ENCODE peak calls at places on chromosomes 3 and 15, in six cellular contexts. One of them, this sample, is unnamed.

GRCh38 chr15:97909291-97909891 is 51.1 kb upstream of the ARRDC4 start:
- DNase-seq in pancreas: peak
- DNase-seq in HT-29: peak
- DNase-seq in NCI-H1694: peak
- DNase-seq in progenitor cell of endocrine pancreas: peak
- DNase-seq in HuH-7: peak
- DNase-seq in this sample: peak

GRCh38 chr15:70023064-70023768 is 74.5 kb downstream of the TLE3 start:
- DNase-seq in pancreas: no peak
- DNase-seq in HT-29: peak
- DNase-seq in NCI-H1694: no peak
- DNase-seq in progenitor cell of endocrine pancreas: no peak
- DNase-seq in HuH-7: no peak
- DNase-seq in this sample: peak

GRCh38 chr3:178483704-178484103 is 52.5 kb upstream of the KCNMB2 start:
- DNase-seq in pancreas: no peak
- DNase-seq in HT-29: no peak
- DNase-seq in NCI-H1694: no peak
- DNase-seq in progenitor cell of endocrine pancreas: no peak
- DNase-seq in HuH-7: no peak
- DNase-seq in this sample: no peak

GRCh38 chr3:106428565-106428994 is 559.8 kb upstream of the CBLB start:
- DNase-seq in pancreas: no peak
- DNase-seq in HT-29: no peak
- DNase-seq in NCI-H1694: no peak
- DNase-seq in progenitor cell of endocrine pancreas: no peak
- DNase-seq in HuH-7: no peak
- DNase-seq in this sample: no peak

GRCh38 chr15:79310612-79310984 is 314 bp upstream of the TMED3 start:
- DNase-seq in pancreas: peak
- DNase-seq in HT-29: peak
- DNase-seq in NCI-H1694: peak
- DNase-seq in progenitor cell of endocrine pancreas: no peak
- DNase-seq in HuH-7: no peak
- DNase-seq in this sample: no peak

GRCh38 chr15:100947760-100948429 is 28.7 kb downstream of the LRRK1 start:
- DNase-seq in pancreas: no peak
- DNase-seq in HT-29: no peak
- DNase-seq in NCI-H1694: no peak
- DNase-seq in progenitor cell of endocrine pancreas: no peak
- DNase-seq in HuH-7: no peak
- DNase-seq in this sample: no peak

GRCh38 chr3:188819939-188820338 is 351.8 kb upstream of the TPRG1 start:
- DNase-seq in pancreas: no peak
- DNase-seq in HT-29: no peak
- DNase-seq in NCI-H1694: no peak
- DNase-seq in progenitor cell of endocrine pancreas: no peak
- DNase-seq in HuH-7: no peak
- DNase-seq in this sample: no peak

GRCh38 chr15:85691350-85692240 is 103.1 kb downstream of the KLHL25 start:
- DNase-seq in pancreas: no peak
- DNase-seq in HT-29: no peak
- DNase-seq in NCI-H1694: no peak
- DNase-seq in progenitor cell of endocrine pancreas: no peak
- DNase-seq in HuH-7: no peak
- DNase-seq in this sample: peak

GRCh38 chr15:60485365-60485764 is 6.4 kb upstream of the ICE2 start:
- DNase-seq in pancreas: no peak
- DNase-seq in HT-29: no peak
- DNase-seq in NCI-H1694: no peak
- DNase-seq in progenitor cell of endocrine pancreas: no peak
- DNase-seq in HuH-7: no peak
- DNase-seq in this sample: no peak

GRCh38 chr3:138348950-138349739 is 766 bp downstream of the MRAS start:
- DNase-seq in pancreas: no peak
- DNase-seq in HT-29: no peak
- DNase-seq in NCI-H1694: peak
- DNase-seq in progenitor cell of endocrine pancreas: no peak
- DNase-seq in HuH-7: peak
- DNase-seq in this sample: peak

GRCh38 chr15:72302955-72303354 is 17.0 kb downstream of the CELF6 start:
- DNase-seq in pancreas: no peak
- DNase-seq in HT-29: no peak
- DNase-seq in NCI-H1694: no peak
- DNase-seq in progenitor cell of endocrine pancreas: no peak
- DNase-seq in HuH-7: no peak
- DNase-seq in this sample: peak

GRCh38 chr15:39657714-39658113 is 76.8 kb downstream of the THBS1 start:
- DNase-seq in pancreas: no peak
- DNase-seq in HT-29: no peak
- DNase-seq in NCI-H1694: no peak
- DNase-seq in progenitor cell of endocrine pancreas: no peak
- DNase-seq in HuH-7: no peak
- DNase-seq in this sample: no peak

GRCh38 chr15:57364282-57365007 is 11.9 kb upstream of the CGNL1 start:
- DNase-seq in pancreas: no peak
- DNase-seq in HT-29: no peak
- DNase-seq in NCI-H1694: no peak
- DNase-seq in progenitor cell of endocrine pancreas: no peak
- DNase-seq in HuH-7: peak
- DNase-seq in this sample: no peak

GRCh38 chr3:184710870-184711365 is 946 bp downstream of the MAGEF1 start:
- DNase-seq in pancreas: no peak
- DNase-seq in HT-29: peak
- DNase-seq in NCI-H1694: no peak
- DNase-seq in progenitor cell of endocrine pancreas: no peak
- DNase-seq in HuH-7: no peak
- DNase-seq in this sample: no peak

GRCh38 chr3:55339390-55339789 is 147.7 kb downstream of the WNT5A start:
- DNase-seq in pancreas: no peak
- DNase-seq in HT-29: no peak
- DNase-seq in NCI-H1694: no peak
- DNase-seq in progenitor cell of endocrine pancreas: no peak
- DNase-seq in HuH-7: no peak
- DNase-seq in this sample: no peak

GRCh38 chr3:124200336-124200901 is 208.5 kb upstream of the ROPN1 start:
- DNase-seq in pancreas: no peak
- DNase-seq in HT-29: no peak
- DNase-seq in NCI-H1694: no peak
- DNase-seq in progenitor cell of endocrine pancreas: no peak
- DNase-seq in HuH-7: no peak
- DNase-seq in this sample: no peak

GRCh38 chr3:168249048-168249538 is 153.4 kb upstream of the GOLIM4 start:
- DNase-seq in pancreas: no peak
- DNase-seq in HT-29: no peak
- DNase-seq in NCI-H1694: no peak
- DNase-seq in progenitor cell of endocrine pancreas: no peak
- DNase-seq in HuH-7: no peak
- DNase-seq in this sample: no peak

GRCh38 chr3:141372656-141373055 is 4.4 kb downstream of the ZBTB38 start:
- DNase-seq in pancreas: no peak
- DNase-seq in HT-29: no peak
- DNase-seq in NCI-H1694: peak
- DNase-seq in progenitor cell of endocrine pancreas: no peak
- DNase-seq in HuH-7: no peak
- DNase-seq in this sample: no peak

GRCh38 chr15:66931768-66932633 is 133.4 kb upstream of the SMAD3 start:
- DNase-seq in pancreas: no peak
- DNase-seq in HT-29: peak
- DNase-seq in NCI-H1694: no peak
- DNase-seq in progenitor cell of endocrine pancreas: no peak
- DNase-seq in HuH-7: peak
- DNase-seq in this sample: no peak

GRCh38 chr3:6250167-6250566 is 610.7 kb upstream of the GRM7 start:
- DNase-seq in pancreas: no peak
- DNase-seq in HT-29: no peak
- DNase-seq in NCI-H1694: no peak
- DNase-seq in progenitor cell of endocrine pancreas: no peak
- DNase-seq in HuH-7: no peak
- DNase-seq in this sample: no peak

GRCh38 chr3:55408193-55408826 is 78.8 kb downstream of the WNT5A start:
- DNase-seq in pancreas: no peak
- DNase-seq in HT-29: no peak
- DNase-seq in NCI-H1694: no peak
- DNase-seq in progenitor cell of endocrine pancreas: no peak
- DNase-seq in HuH-7: no peak
- DNase-seq in this sample: no peak

GRCh38 chr15:100115711-100116090 is 226.1 kb downstream of the ADAMTS17 start:
- DNase-seq in pancreas: no peak
- DNase-seq in HT-29: no peak
- DNase-seq in NCI-H1694: no peak
- DNase-seq in progenitor cell of endocrine pancreas: no peak
- DNase-seq in HuH-7: no peak
- DNase-seq in this sample: no peak

GRCh38 chr3:58564456-58565160 is 12.6 kb downstream of the FAM107A start:
- DNase-seq in pancreas: no peak
- DNase-seq in HT-29: no peak
- DNase-seq in NCI-H1694: no peak
- DNase-seq in progenitor cell of endocrine pancreas: no peak
- DNase-seq in HuH-7: no peak
- DNase-seq in this sample: peak

GRCh38 chr3:73074681-73075305 is 13.3 kb downstream of the EBLN2 start:
- DNase-seq in pancreas: no peak
- DNase-seq in HT-29: no peak
- DNase-seq in NCI-H1694: no peak
- DNase-seq in progenitor cell of endocrine pancreas: no peak
- DNase-seq in HuH-7: no peak
- DNase-seq in this sample: no peak

GRCh38 chr3:136498919-136499447 is 248.8 kb downstream of the PCCB start:
- DNase-seq in pancreas: no peak
- DNase-seq in HT-29: no peak
- DNase-seq in NCI-H1694: no peak
- DNase-seq in progenitor cell of endocrine pancreas: no peak
- DNase-seq in HuH-7: no peak
- DNase-seq in this sample: no peak

This sample was measured in activated effector memory CD4-positive, alpha-beta T cell treated with anti-CD3 and anti-CD28 coated beads, Interleukin-2, amount 50 U/mL, for 16 hours.